ENCODE peak calls at places on chromosome 7, in six cellular contexts. F, M, E, U, Q and B are unnamed samples.

GRCh38 chr7:36600869-36601530 is 123.3 kb downstream of the AOAH start:
- DNase-seq in F (no peak), M (no peak), E (no peak), U (no peak), Q (no peak), B (no peak)

GRCh38 chr7:517848-518629 is 1.6 kb downstream of the PDGFA start:
- DNase-seq in F (peak), M (peak), E (peak), U (no peak), Q (no peak), B (no peak)

GRCh38 chr7:36532981-36533499 is 143.4 kb downstream of the ANLN start:
- DNase-seq in F (no peak), M (no peak), E (no peak), U (no peak), Q (no peak), B (no peak)

GRCh38 chr7:38806912-38807311 is 102.1 kb downstream of the VPS41 start:
- DNase-seq in F (no peak), M (no peak), E (no peak), U (no peak), Q (no peak), B (no peak)

GRCh38 chr7:127588019-127588696 is at the start of gene ARF5:
- DNase-seq in F (peak), M (peak), E (peak), U (peak), Q (peak), B (peak)

GRCh38 chr7:148735967-148736366 is 37.3 kb downstream of the CUL1 start:
- DNase-seq in F (no peak), M (no peak), E (no peak), U (no peak), Q (no peak), B (no peak)

GRCh38 chr7:151454306-151454705 is 14.4 kb upstream of the CRYGN start:
- DNase-seq in F (no peak), M (no peak), E (no peak), U (no peak), Q (no peak), B (no peak)

GRCh38 chr7:2820508-2820934 is 23.6 kb downstream of the GNA12 start:
- DNase-seq in F (peak), M (no peak), E (peak), U (no peak), Q (no peak), B (no peak)

GRCh38 chr7:123712619-123713018 is 36.2 kb downstream of the WASL start:
- DNase-seq in F (no peak), M (no peak), E (peak), U (no peak), Q (no peak), B (no peak)

GRCh38 chr7:66970310-66970709 is 25.1 kb downstream of the SBDS start:
- DNase-seq in F (no peak), M (no peak), E (no peak), U (no peak), Q (no peak), B (no peak)

GRCh38 chr7:36207451-36208291 is 54.6 kb downstream of the EEPD1 start:
- DNase-seq in F (peak), M (no peak), E (peak), U (peak), Q (no peak), B (peak)

GRCh38 chr7:116726713-116727431 is 54.9 kb downstream of the MET start:
- DNase-seq in F (no peak), M (no peak), E (peak), U (no peak), Q (no peak), B (no peak)

GRCh38 chr7:90579181-90579688 is 16.9 kb upstream of the CDK14 start:
- DNase-seq in F (no peak), M (no peak), E (peak), U (no peak), Q (no peak), B (no peak)

GRCh38 chr7:44383566-44383965 is 58.2 kb upstream of the CAMK2B start:
- DNase-seq in F (no peak), M (peak), E (peak), U (no peak), Q (no peak), B (no peak)

GRCh38 chr7:113519447-113519846 is 399.4 kb downstream of the PPP1R3A start:
- DNase-seq in F (no peak), M (no peak), E (no peak), U (no peak), Q (no peak), B (no peak)

GRCh38 chr7:2607122-2607912 is 24.5 kb upstream of the TTYH3 start:
- DNase-seq in F (peak), M (no peak), E (peak), U (no peak), Q (no peak), B (no peak)

GRCh38 chr7:32227746-32228145 is 157.5 kb upstream of the PDE1C start:
- DNase-seq in F (no peak), M (no peak), E (no peak), U (no peak), Q (no peak), B (no peak)

GRCh38 chr7:40891232-40891631 is 756.4 kb downstream of the SUGCT start:
- DNase-seq in F (no peak), M (no peak), E (no peak), U (no peak), Q (no peak), B (no peak)

GRCh38 chr7:43294080-43294630 is 181.7 kb downstream of the HECW1 start:
- DNase-seq in F (no peak), M (no peak), E (peak), U (no peak), Q (no peak), B (no peak)

GRCh38 chr7:1749864-1750466 is 79.9 kb downstream of the ELFN1 start:
- DNase-seq in F (no peak), M (no peak), E (no peak), U (no peak), Q (no peak), B (no peak)

GRCh38 chr7:135877799-135878198 is 99.4 kb downstream of the MTPN start:
- DNase-seq in F (no peak), M (no peak), E (peak), U (no peak), Q (no peak), B (no peak)

GRCh38 chr7:122136033-122136432 is 8.0 kb downstream of the AASS start:
- DNase-seq in F (no peak), M (no peak), E (peak), U (no peak), Q (no peak), B (no peak)

GRCh38 chr7:131110294-131111080 is 217.2 kb upstream of the MKLN1 start:
- DNase-seq in F (peak), M (no peak), E (peak), U (no peak), Q (peak), B (no peak)

GRCh38 chr7:38368191-38368605 is 94.8 kb upstream of the TARP start:
- DNase-seq in F (peak), M (peak), E (peak), U (peak), Q (peak), B (peak)

GRCh38 chr7:2024227-2024918 is 208.4 kb downstream of the MAD1L1 start:
- DNase-seq in F (no peak), M (no peak), E (no peak), U (no peak), Q (no peak), B (no peak)

GRCh38 chr7:85595639-85596268 is 408.9 kb upstream of the SEMA3D start:
- DNase-seq in F (no peak), M (no peak), E (peak), U (no peak), Q (no peak), B (no peak)

GRCh38 chr7:45073843-45074737 is 14.7 kb downstream of the NACAD start:
- DNase-seq in F (no peak), M (no peak), E (no peak), U (no peak), Q (no peak), B (no peak)

GRCh38 chr7:13945670-13946069 is 43.8 kb downstream of the ETV1 start:
- DNase-seq in F (no peak), M (no peak), E (no peak), U (no peak), Q (no peak), B (no peak)

GRCh38 chr7:4973728-4974198 is 14.8 kb upstream of the MMD2 start:
- DNase-seq in F (peak), M (peak), E (peak), U (peak), Q (peak), B (peak)